ENCODE peak calls at places on chromosome 4, in seven cellular contexts. One of them, this sample, is unnamed. For H3K4me1 and H3K9me3, the result is how much of the 10 kb centered on the place peaks cover.

GRCh38 chr4:123821861-123822260 is 425.3 kb downstream of the SPRY1 start:
- DNase-seq in tibial nerve: no peak
- DNase-seq in ascending aorta: no peak
- DNase-seq in esophagus squamous epithelium: no peak
- DNase-seq in mesenchymal stem cell: peak
- DNase-seq in HAP-1: no peak
- DNase-seq in CD8-positive, alpha-beta memory T cell: no peak
- DNase-seq in this sample: no peak

GRCh38 chr4:37652747-37653527 is 33.2 kb downstream of the RELL1 start:
- DNase-seq in tibial nerve: no peak
- DNase-seq in ascending aorta: no peak
- DNase-seq in esophagus squamous epithelium: no peak
- DNase-seq in mesenchymal stem cell: no peak
- DNase-seq in HAP-1: no peak
- DNase-seq in CD8-positive, alpha-beta memory T cell: no peak
- DNase-seq in this sample: no peak

GRCh38 chr4:6087669-6088068 is 69.4 kb upstream of the C4orf50 start:
- DNase-seq in tibial nerve: no peak
- DNase-seq in ascending aorta: no peak
- DNase-seq in esophagus squamous epithelium: no peak
- DNase-seq in mesenchymal stem cell: no peak
- DNase-seq in HAP-1: peak
- DNase-seq in CD8-positive, alpha-beta memory T cell: no peak
- DNase-seq in this sample: no peak

GRCh38 chr4:113289736-113290135 is 240.3 kb downstream of the ANK2 start:
- DNase-seq in tibial nerve: no peak
- DNase-seq in ascending aorta: no peak
- DNase-seq in esophagus squamous epithelium: no peak
- DNase-seq in mesenchymal stem cell: no peak
- DNase-seq in HAP-1: no peak
- DNase-seq in CD8-positive, alpha-beta memory T cell: no peak
- DNase-seq in this sample: no peak

GRCh38 chr4:105605493-105605892 is 53.1 kb downstream of the ARHGEF38 start:
- DNase-seq in tibial nerve: no peak
- DNase-seq in ascending aorta: no peak
- DNase-seq in esophagus squamous epithelium: no peak
- DNase-seq in mesenchymal stem cell: peak
- DNase-seq in HAP-1: no peak
- DNase-seq in CD8-positive, alpha-beta memory T cell: no peak
- DNase-seq in this sample: no peak

GRCh38 chr4:8271821-8272220 is 2.3 kb downstream of the HTRA3 start:
- DNase-seq in tibial nerve: no peak
- DNase-seq in ascending aorta: no peak
- DNase-seq in esophagus squamous epithelium: no peak
- DNase-seq in mesenchymal stem cell: no peak
- DNase-seq in HAP-1: no peak
- DNase-seq in CD8-positive, alpha-beta memory T cell: no peak
- DNase-seq in this sample: no peak

GRCh38 chr4:147542229-147542990 is 61.5 kb downstream of the EDNRA start:
- DNase-seq in tibial nerve: no peak
- DNase-seq in ascending aorta: no peak
- DNase-seq in esophagus squamous epithelium: no peak
- DNase-seq in mesenchymal stem cell: no peak
- DNase-seq in HAP-1: peak
- DNase-seq in CD8-positive, alpha-beta memory T cell: no peak
- DNase-seq in this sample: no peak

GRCh38 chr4:1047976-1048780 is 36.8 kb downstream of the FGFRL1 start:
- DNase-seq in tibial nerve: no peak
- DNase-seq in ascending aorta: peak
- DNase-seq in esophagus squamous epithelium: no peak
- DNase-seq in mesenchymal stem cell: no peak
- DNase-seq in HAP-1: no peak
- DNase-seq in CD8-positive, alpha-beta memory T cell: no peak
- DNase-seq in this sample: no peak

GRCh38 chr4:140242357-140243284 is 88.6 kb upstream of the MAML3 start:
- DNase-seq in tibial nerve: no peak
- DNase-seq in ascending aorta: no peak
- DNase-seq in esophagus squamous epithelium: no peak
- DNase-seq in mesenchymal stem cell: no peak
- DNase-seq in HAP-1: no peak
- DNase-seq in CD8-positive, alpha-beta memory T cell: no peak
- DNase-seq in this sample: no peak

GRCh38 chr4:26015133-26015651 is 101.2 kb downstream of the SMIM20 start:
- DNase-seq in tibial nerve: peak
- DNase-seq in ascending aorta: peak
- DNase-seq in esophagus squamous epithelium: peak
- DNase-seq in mesenchymal stem cell: peak
- DNase-seq in HAP-1: no peak
- DNase-seq in CD8-positive, alpha-beta memory T cell: no peak
- DNase-seq in this sample: peak

GRCh38 chr4:44679060-44679459 is 840 bp downstream of the GUF1 start:
- DNase-seq in tibial nerve: no peak
- DNase-seq in ascending aorta: no peak
- DNase-seq in esophagus squamous epithelium: no peak
- DNase-seq in mesenchymal stem cell: no peak
- DNase-seq in HAP-1: no peak
- DNase-seq in CD8-positive, alpha-beta memory T cell: no peak
- DNase-seq in this sample: no peak

GRCh38 chr4:173748353-173748752 is 218.3 kb upstream of the HAND2 start:
- DNase-seq in tibial nerve: no peak
- DNase-seq in ascending aorta: no peak
- DNase-seq in esophagus squamous epithelium: no peak
- DNase-seq in mesenchymal stem cell: peak
- DNase-seq in HAP-1: no peak
- DNase-seq in CD8-positive, alpha-beta memory T cell: no peak
- DNase-seq in this sample: no peak

GRCh38 chr4:1285151-1285789 is 4.4 kb upstream of the MAEA start:
- DNase-seq in tibial nerve: no peak
- DNase-seq in ascending aorta: no peak
- DNase-seq in esophagus squamous epithelium: no peak
- DNase-seq in mesenchymal stem cell: no peak
- DNase-seq in HAP-1: no peak
- DNase-seq in CD8-positive, alpha-beta memory T cell: no peak
- DNase-seq in this sample: no peak

GRCh38 chr4:114368751-114369150 is 229.9 kb upstream of the UGT8 start:
- DNase-seq in tibial nerve: no peak
- DNase-seq in ascending aorta: no peak
- DNase-seq in esophagus squamous epithelium: no peak
- DNase-seq in mesenchymal stem cell: peak
- DNase-seq in HAP-1: no peak
- DNase-seq in CD8-positive, alpha-beta memory T cell: no peak
- DNase-seq in this sample: no peak

GRCh38 chr4:80215449-80216052 is 18.2 kb downstream of the PRDM8 start:
- DNase-seq in tibial nerve: no peak
- DNase-seq in ascending aorta: no peak
- DNase-seq in esophagus squamous epithelium: no peak
- DNase-seq in mesenchymal stem cell: peak
- DNase-seq in HAP-1: no peak
- DNase-seq in CD8-positive, alpha-beta memory T cell: no peak
- DNase-seq in this sample: no peak

GRCh38 chr4:106583567-106583966 is 215.0 kb upstream of the GIMD1 start:
- DNase-seq in tibial nerve: no peak
- DNase-seq in ascending aorta: no peak
- DNase-seq in esophagus squamous epithelium: no peak
- DNase-seq in mesenchymal stem cell: peak
- DNase-seq in HAP-1: no peak
- DNase-seq in CD8-positive, alpha-beta memory T cell: no peak
- DNase-seq in this sample: no peak

GRCh38 chr4:169940460-169940859 is 85.7 kb downstream of the MFAP3L start:
- DNase-seq in tibial nerve: no peak
- DNase-seq in ascending aorta: no peak
- DNase-seq in esophagus squamous epithelium: no peak
- DNase-seq in mesenchymal stem cell: no peak
- DNase-seq in HAP-1: peak
- DNase-seq in CD8-positive, alpha-beta memory T cell: no peak
- DNase-seq in this sample: no peak

GRCh38 chr4:186570193-186570996 is 15.0 kb upstream of the MTNR1A start:
- DNase-seq in tibial nerve: no peak
- DNase-seq in ascending aorta: no peak
- DNase-seq in esophagus squamous epithelium: no peak
- DNase-seq in mesenchymal stem cell: peak
- DNase-seq in HAP-1: no peak
- DNase-seq in CD8-positive, alpha-beta memory T cell: no peak
- DNase-seq in this sample: no peak

GRCh38 chr4:71195932-71196331 is 142.9 kb upstream of the SLC4A4 start:
- DNase-seq in tibial nerve: no peak
- DNase-seq in ascending aorta: no peak
- DNase-seq in esophagus squamous epithelium: no peak
- DNase-seq in mesenchymal stem cell: peak
- DNase-seq in HAP-1: no peak
- DNase-seq in CD8-positive, alpha-beta memory T cell: no peak
- DNase-seq in this sample: no peak

GRCh38 chr4:3783691-3784306 is 17.6 kb downstream of the ADRA2C start:
- DNase-seq in tibial nerve: no peak
- DNase-seq in ascending aorta: no peak
- DNase-seq in esophagus squamous epithelium: no peak
- DNase-seq in mesenchymal stem cell: no peak
- DNase-seq in HAP-1: peak
- DNase-seq in CD8-positive, alpha-beta memory T cell: no peak
- DNase-seq in this sample: no peak

GRCh38 chr4:3779509-3779908 is 13.3 kb downstream of the ADRA2C start:
- DNase-seq in tibial nerve: no peak
- DNase-seq in ascending aorta: no peak
- DNase-seq in esophagus squamous epithelium: no peak
- DNase-seq in mesenchymal stem cell: no peak
- DNase-seq in HAP-1: no peak
- DNase-seq in CD8-positive, alpha-beta memory T cell: no peak
- DNase-seq in this sample: no peak

GRCh38 chr4:3780347-3781171 is 14.4 kb downstream of the ADRA2C start:
- DNase-seq in tibial nerve: no peak
- DNase-seq in ascending aorta: no peak
- DNase-seq in esophagus squamous epithelium: no peak
- DNase-seq in mesenchymal stem cell: no peak
- DNase-seq in HAP-1: no peak
- DNase-seq in CD8-positive, alpha-beta memory T cell: no peak
- DNase-seq in this sample: no peak

GRCh38 chr4:3781997-3782930 is 16.1 kb downstream of the ADRA2C start:
- DNase-seq in tibial nerve: no peak
- DNase-seq in ascending aorta: no peak
- DNase-seq in esophagus squamous epithelium: no peak
- DNase-seq in mesenchymal stem cell: no peak
- DNase-seq in HAP-1: no peak
- DNase-seq in CD8-positive, alpha-beta memory T cell: no peak
- DNase-seq in this sample: no peak

GRCh38 chr4:3781193-3781886 is 15.2 kb downstream of the ADRA2C start:
- DNase-seq in tibial nerve: no peak
- DNase-seq in ascending aorta: no peak
- DNase-seq in esophagus squamous epithelium: no peak
- DNase-seq in mesenchymal stem cell: no peak
- DNase-seq in HAP-1: peak
- DNase-seq in CD8-positive, alpha-beta memory T cell: no peak
- DNase-seq in this sample: no peak
- H3K4me1 ChIP-seq in tibial nerve: under half
- H3K4me1 ChIP-seq in ascending aorta: under half
- H3K4me1 ChIP-seq in esophagus squamous epithelium: under half
- H3K4me1 ChIP-seq in mesenchymal stem cell: under half
- H3K4me1 ChIP-seq in HAP-1: under half
- H3K4me1 ChIP-seq in CD8-positive, alpha-beta memory T cell: under half
- H3K4me1 ChIP-seq in this sample: under half

DNA sequence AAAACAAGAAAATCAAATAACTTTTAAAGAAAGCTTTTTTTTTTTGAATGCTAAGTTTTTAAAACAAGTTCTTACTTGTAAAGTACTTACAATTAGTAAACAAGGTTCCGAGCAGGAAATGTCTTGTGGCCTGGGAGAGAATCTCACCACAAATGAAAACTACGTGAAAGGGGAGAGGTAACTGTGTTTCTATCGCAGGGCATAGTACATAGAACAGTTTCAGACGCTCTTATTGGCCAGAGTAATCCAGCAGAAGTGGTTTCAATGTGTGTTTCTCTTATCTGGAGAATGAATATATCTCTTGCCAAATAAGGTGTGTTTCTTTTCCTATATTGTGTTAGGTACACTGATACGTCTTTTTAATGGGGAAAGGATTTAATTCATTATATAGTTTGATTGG is at the start of gene PLAC8:
- DNase-seq in tibial nerve: no peak
- DNase-seq in ascending aorta: no peak
- DNase-seq in esophagus squamous epithelium: no peak
- DNase-seq in mesenchymal stem cell: peak
- DNase-seq in HAP-1: no peak
- DNase-seq in CD8-positive, alpha-beta memory T cell: peak
- DNase-seq in this sample: no peak
- H3K4me3 ChIP-seq in tibial nerve: peak
- H3K4me3 ChIP-seq in ascending aorta: no peak
- H3K4me3 ChIP-seq in esophagus squamous epithelium: peak
- H3K4me3 ChIP-seq in mesenchymal stem cell: no peak
- H3K4me3 ChIP-seq in HAP-1: no peak
- H3K4me3 ChIP-seq in CD8-positive, alpha-beta memory T cell: peak
- H3K4me3 ChIP-seq in this sample: peak

DNA sequence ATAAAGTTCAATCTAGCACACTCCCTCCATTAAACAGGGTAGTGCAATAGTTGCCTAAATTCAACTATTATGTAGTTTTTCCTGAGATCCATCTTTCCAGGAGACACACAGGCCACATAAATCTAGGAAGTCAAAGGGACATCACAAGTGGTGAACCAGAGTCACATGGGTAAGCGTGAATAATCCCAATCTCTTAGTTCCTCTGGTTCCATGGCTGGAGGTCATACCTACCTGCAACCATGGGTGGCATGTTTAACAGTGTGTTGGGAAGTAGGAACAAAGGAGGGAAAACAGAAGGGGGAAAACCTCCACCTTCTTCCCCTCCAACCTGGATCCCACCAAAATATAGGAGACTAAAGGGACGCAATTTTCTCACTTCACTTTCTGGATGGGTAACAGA is 2651.6 kb downstream of the ARAP2 start:
- DNase-seq in tibial nerve: no peak
- DNase-seq in ascending aorta: no peak
- DNase-seq in esophagus squamous epithelium: no peak
- DNase-seq in mesenchymal stem cell: no peak
- DNase-seq in HAP-1: no peak
- DNase-seq in CD8-positive, alpha-beta memory T cell: no peak
- DNase-seq in this sample: no peak
- H3K9me3 ChIP-seq in tibial nerve: under half
- H3K9me3 ChIP-seq in ascending aorta: under half
- H3K9me3 ChIP-seq in esophagus squamous epithelium: under half
- H3K9me3 ChIP-seq in mesenchymal stem cell: half or more
- H3K9me3 ChIP-seq in HAP-1: under half
- H3K9me3 ChIP-seq in CD8-positive, alpha-beta memory T cell: under half
- H3K9me3 ChIP-seq in this sample: under half

GRCh38 chr4:98601719-98602118 is 56.7 kb downstream of the TSPAN5 start:
- DNase-seq in tibial nerve: no peak
- DNase-seq in ascending aorta: no peak
- DNase-seq in esophagus squamous epithelium: no peak
- DNase-seq in mesenchymal stem cell: no peak
- DNase-seq in HAP-1: no peak
- DNase-seq in CD8-positive, alpha-beta memory T cell: no peak
- DNase-seq in this sample: no peak
- H3K4me1 ChIP-seq in tibial nerve: under half
- H3K4me1 ChIP-seq in ascending aorta: under half
- H3K4me1 ChIP-seq in esophagus squamous epithelium: under half
- H3K4me1 ChIP-seq in mesenchymal stem cell: under half
- H3K4me1 ChIP-seq in HAP-1: under half
- H3K4me1 ChIP-seq in CD8-positive, alpha-beta memory T cell: under half
- H3K4me1 ChIP-seq in this sample: under half

This sample was measured in heart right ventricle.